ENCODE peak calls at places on chromosomes 11 and 22, in four cellular contexts. A, I, D and V are unnamed samples. For H3K4me1, the result is how much of the 10 kb centered on the place peaks cover.

GRCh38 chr11:61947486-61948210 is 2.5 kb upstream of the BEST1 start:
- DNase-seq in A (peak), I (peak), D (peak), V (peak)

GRCh38 chr22:24824250-24824649 is 18.2 kb downstream of the SGSM1 start:
- DNase-seq in A (no peak), I (no peak), D (no peak), V (no peak)

GRCh38 chr11:43576834-43577521 is 103.6 kb upstream of the HSD17B12 start:
- DNase-seq in A (no peak), I (peak), D (no peak), V (peak)

GRCh38 chr11:127027000-127027399 is 26.4 kb upstream of the KIRREL3 start:
- DNase-seq in A (no peak), I (no peak), D (no peak), V (no peak)

GRCh38 chr22:45389546-45389945 is 23.9 kb downstream of the SMC1B start:
- DNase-seq in A (no peak), I (no peak), D (no peak), V (no peak)

GRCh38 chr11:71995726-71996291 is 2.9 kb upstream of the IL18BP start:
- DNase-seq in A (no peak), I (peak), D (no peak), V (no peak)

GRCh38 chr11:68828155-68828931 is 13.4 kb downstream of the CPT1A start:
- DNase-seq in A (no peak), I (no peak), D (peak), V (no peak)

GRCh38 chr11:79018371-79018849 is 422.4 kb downstream of the TENM4 start:
- DNase-seq in A (no peak), I (peak), D (no peak), V (peak)

GRCh38 chr22:30423296-30423958 is 2.1 kb upstream of the MTFP1 start:
- DNase-seq in A (no peak), I (no peak), D (peak), V (peak)

GRCh38 chr11:5291207-5291838 is 10.4 kb downstream of the OR51B4 start:
- DNase-seq in A (no peak), I (peak), D (no peak), V (no peak)

GRCh38 chr22:44571566-44572413 is 73.8 kb upstream of the RTL6 start:
- DNase-seq in A (no peak), I (peak), D (no peak), V (no peak)

GRCh38 chr11:71998649-71999310 is at the start of gene IL18BP:
- DNase-seq in A (no peak), I (no peak), D (no peak), V (no peak)

GRCh38 chr11:109728056-109728455 is 306.1 kb downstream of the C11orf87 start:
- DNase-seq in A (no peak), I (no peak), D (no peak), V (no peak)

GRCh38 chr11:61545341-61545740 is 35.5 kb downstream of the SYT7 start:
- DNase-seq in A (no peak), I (peak), D (no peak), V (no peak)

GRCh38 chr11:18802381-18803257 is 11.0 kb upstream of the PTPN5 start:
- DNase-seq in A (peak), I (peak), D (no peak), V (peak)

GRCh38 chr11:120869516-120870011 is 154.3 kb upstream of the TBCEL start:
- DNase-seq in A (no peak), I (no peak), D (no peak), V (no peak)

GRCh38 chr11:16081756-16082531 is 274.4 kb downstream of the SOX6 start:
- DNase-seq in A (no peak), I (no peak), D (no peak), V (no peak)

GRCh38 chr11:109264128-109264527 is 157.9 kb upstream of the C11orf87 start:
- DNase-seq in A (no peak), I (no peak), D (no peak), V (no peak)

GRCh38 chr11:86594746-86595145 is 77.7 kb downstream of the ME3 start:
- DNase-seq in A (no peak), I (no peak), D (no peak), V (no peak)

GRCh38 chr11:1391165-1392010 is 1.7 kb downstream of the BRSK2 start:
- DNase-seq in A (no peak), I (no peak), D (no peak), V (no peak)

GRCh38 chr11:1389103-1389931 is 417 bp upstream of the BRSK2 start:
- DNase-seq in A (peak), I (peak), D (peak), V (peak)

GRCh38 chr11:1392111-1392510 is 2.4 kb downstream of the BRSK2 start:
- DNase-seq in A (no peak), I (no peak), D (no peak), V (no peak)

GRCh38 chr11:1389932-1390587 is at the start of gene BRSK2:
- DNase-seq in A (no peak), I (no peak), D (peak), V (no peak)

GRCh38 chr11:1390603-1391164 is 950 bp downstream of the BRSK2 start:
- DNase-seq in A (no peak), I (no peak), D (peak), V (no peak)
- H3K4me3 ChIP-seq in A (no peak), I (no peak), D (no peak), V (peak)

DNA sequence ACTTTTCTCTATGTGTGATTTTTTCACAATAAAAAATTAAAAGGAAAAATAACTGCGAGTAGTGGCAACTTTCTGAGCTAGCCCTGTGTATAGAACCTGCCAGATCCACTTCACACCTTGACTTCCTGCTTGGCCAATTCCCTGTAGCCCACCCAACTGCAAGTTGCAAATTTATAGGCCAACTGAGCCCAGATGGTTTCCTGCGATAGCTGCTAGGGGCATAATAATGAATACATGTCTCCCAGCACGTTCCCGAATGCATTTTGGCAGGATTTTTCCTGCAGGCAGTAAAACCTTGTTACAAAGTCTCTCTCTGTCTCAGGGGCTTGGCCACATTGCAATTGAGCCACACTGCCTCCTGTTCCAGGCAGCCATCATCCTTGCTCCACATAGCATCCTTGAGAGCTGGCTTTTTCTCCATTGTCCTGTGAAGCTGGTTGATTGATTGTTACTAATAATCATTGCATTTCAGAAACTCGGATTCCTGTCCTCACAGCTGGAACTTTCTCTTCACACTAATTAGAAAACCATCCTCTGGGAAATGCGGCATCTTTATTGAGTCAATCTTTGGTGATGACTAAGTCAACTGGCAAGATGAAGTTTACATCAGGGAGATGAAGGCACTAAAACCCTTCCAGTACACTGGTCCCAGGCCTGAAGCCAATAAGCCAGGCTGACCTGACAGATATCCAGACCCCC is 18.5 kb upstream of the LMO2 start:
- DNase-seq in A (no peak), I (no peak), D (no peak), V (no peak)
- H3K4me1 ChIP-seq in A (under half), I (under half), D (under half), V (under half)

GRCh38 chr11:9231848-9232177 is 33.3 kb downstream of the DENND5A start:
- DNase-seq in A (no peak), I (no peak), D (no peak), V (no peak)
- H3K4me3 ChIP-seq in A (no peak), I (no peak), D (no peak), V (no peak)

DNA sequence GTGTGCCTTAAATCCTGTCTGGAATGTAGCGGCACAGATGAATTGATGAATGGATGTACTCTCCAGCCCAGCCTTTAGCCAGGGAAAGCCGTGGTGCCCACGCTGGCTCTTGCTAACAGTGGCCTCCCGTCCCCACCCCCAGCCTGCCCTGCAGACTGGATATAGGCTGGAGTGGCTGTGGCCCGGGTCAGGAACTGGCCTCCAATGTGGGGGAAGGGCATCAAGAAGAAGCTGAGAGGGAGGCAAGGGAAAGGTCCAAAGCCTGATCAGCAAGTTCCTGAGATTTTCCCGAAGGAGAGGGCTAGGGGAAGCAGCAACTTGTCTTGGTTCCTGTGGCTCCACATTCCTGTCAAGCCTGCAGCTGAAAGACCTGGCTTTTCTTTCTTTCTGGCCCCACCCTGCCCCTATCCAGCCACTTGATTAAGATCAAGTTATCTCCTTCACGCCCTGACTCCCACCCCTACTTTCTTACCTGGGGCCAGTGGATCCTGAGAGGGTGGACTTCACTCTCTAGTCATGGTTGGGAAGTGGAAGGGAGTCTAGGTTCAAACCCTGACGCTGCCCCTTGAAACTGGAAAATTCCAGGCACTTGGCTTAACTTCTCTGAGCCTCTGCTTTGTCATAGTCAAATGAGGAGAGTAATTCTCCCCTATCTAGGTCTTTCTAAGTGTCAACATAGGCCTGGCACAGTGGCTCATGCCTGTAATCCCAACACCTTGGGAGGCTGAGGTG is 11.0 kb upstream of the MICALL1 start:
- DNase-seq in A (no peak), I (no peak), D (no peak), V (no peak)
- H3K4me1 ChIP-seq in A (under half), I (under half), D (under half), V (under half)

DNA sequence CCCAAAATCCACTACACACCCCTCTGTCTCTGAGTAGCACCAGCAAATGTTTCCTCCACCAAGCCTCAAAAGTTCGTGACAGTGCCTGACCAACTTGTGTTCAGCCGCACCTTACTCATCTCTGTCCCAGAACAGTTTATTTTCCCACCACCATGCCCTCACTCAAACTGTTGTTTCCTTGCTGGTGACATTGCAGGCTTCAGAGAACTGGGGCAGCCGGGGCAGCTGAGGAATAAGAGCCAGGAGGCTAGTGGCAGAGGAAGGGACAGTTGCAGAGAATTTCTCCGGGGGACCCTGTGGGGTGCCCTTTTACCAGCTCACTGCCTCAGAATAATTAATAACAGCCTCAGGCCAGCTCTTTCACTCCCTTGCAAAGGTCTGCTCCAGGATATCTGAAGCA is 709 bp upstream of the KCNE3 start:
- DNase-seq in A (no peak), I (no peak), D (no peak), V (no peak)
- H3K4me3 ChIP-seq in A (no peak), I (no peak), D (no peak), V (no peak)

GRCh38 chr11:122042981-122043380 is 73.0 kb downstream of the BLID start:
- DNase-seq in A (no peak), I (no peak), D (no peak), V (no peak)
- H3K4me1 ChIP-seq in A (under half), I (under half), D (under half), V (under half)

GRCh38 chr11:2305862-2306823 is 4.3 kb downstream of the TSPAN32 start:
- DNase-seq in A (no peak), I (peak), D (peak), V (no peak)
- H3K4me3 ChIP-seq in A (peak), I (no peak), D (no peak), V (no peak)